ENCODE peak calls at places on chromosomes 11 and 22, in ten cellular contexts. J, L, A, Q, H, C, P, T, K and S are unnamed samples.
A peak's percentile ranks its signal among the peaks of the same experiment; 100 is the strongest.

GRCh38 chr11:19719960-19720359 is 7.3 kb downstream of the NAV2 start:
- DNase-seq in J (no peak), L (no peak), A (no peak), Q (no peak), H (no peak), C (no peak), P (no peak), T (no peak), K (no peak), S (no peak)

GRCh38 chr11:428295-428694 is 13.5 kb upstream of the SIGIRR start:
- DNase-seq in J (no peak), L (no peak), A (no peak), Q (no peak), H (no peak), C (no peak), P (no peak), T (no peak), K (no peak), S (no peak)

GRCh38 chr11:128902515-128903066 is 11.4 kb downstream of the KCNJ5 start:
- DNase-seq in J (no peak), L (peak; percentile 81), A (peak; percentile 67), Q (peak; percentile 41), H (peak; percentile 75), C (peak; percentile 84), P (peak; percentile 14), T (no peak), K (no peak), S (no peak)

GRCh38 chr11:128814856-128815705 is 52.0 kb downstream of the KCNJ1 start:
- DNase-seq in J (peak; percentile 77), L (peak; percentile 86), A (peak; percentile 76), Q (peak; percentile 98), H (peak; percentile 79), C (peak; percentile 83), P (no peak), T (peak; percentile 73), K (no peak), S (peak; percentile 70)

GRCh38 chr11:50267851-50268250 is 235.2 kb downstream of the OR4C45 start:
- DNase-seq in J (no peak), L (no peak), A (no peak), Q (no peak), H (no peak), C (no peak), P (no peak), T (no peak), K (no peak), S (no peak)

GRCh38 chr11:58433638-58434203 is 5.8 kb upstream of the OR5B2 start:
- DNase-seq in J (no peak), L (no peak), A (no peak), Q (no peak), H (no peak), C (no peak), P (no peak), T (no peak), K (peak; percentile 14), S (no peak)

GRCh38 chr11:34075178-34075820 is 23.8 kb downstream of the CAPRIN1 start:
- DNase-seq in J (no peak), L (peak; percentile 77), A (peak; percentile 52), Q (no peak), H (peak; percentile 78), C (peak; percentile 84), P (no peak), T (no peak), K (no peak), S (no peak)

GRCh38 chr11:2086239-2087040 is 52.7 kb downstream of the IGF2 start:
- DNase-seq in J (no peak), L (no peak), A (no peak), Q (no peak), H (no peak), C (no peak), P (no peak), T (no peak), K (no peak), S (no peak)

GRCh38 chr22:39574779-39575551 is 4.4 kb downstream of the CACNA1I start:
- DNase-seq in J (no peak), L (peak; percentile 95), A (peak; percentile 88), Q (no peak), H (peak; percentile 91), C (peak; percentile 94), P (no peak), T (no peak), K (no peak), S (no peak)

DNA sequence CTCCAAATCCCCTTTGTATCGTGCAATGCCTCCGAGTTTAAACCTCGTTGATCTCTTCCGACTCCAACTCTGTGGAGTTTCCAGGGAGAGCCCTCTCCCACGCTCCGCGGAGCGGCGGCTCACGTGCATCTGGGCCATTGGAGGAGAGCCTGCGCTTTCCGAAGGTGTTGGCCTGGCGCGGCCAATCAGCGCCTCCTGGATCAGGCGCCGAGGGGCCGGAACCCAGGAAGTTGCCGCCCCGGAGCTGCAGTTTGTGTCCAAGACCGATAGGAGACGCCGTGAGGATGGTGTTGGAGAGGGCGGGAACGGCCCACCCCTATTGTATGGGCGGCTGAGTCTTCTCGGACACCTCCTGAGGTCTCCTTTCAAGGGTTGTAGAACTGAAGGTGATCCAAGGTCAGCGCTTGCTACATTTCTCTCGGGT is 1.6 kb downstream of the ADAMTS15 start:
- DNase-seq in J (peak; percentile 89), L (peak; percentile 82), A (peak; percentile 74), Q (peak; percentile 98), H (peak; percentile 77), C (peak; percentile 86), P (peak; percentile 84), T (peak; percentile 81), K (no peak), S (peak; percentile 91)
- TF ChIP-seq CTCF in J (peak; percentile 91), L (peak; percentile 76), A (peak; percentile 82), Q (peak; percentile 86), H (peak; percentile 50), C (peak; percentile 86), P (peak; percentile 39), T (peak; percentile 79), K (no peak), S (peak; percentile 83)

GRCh38 chr22:49779226-49779625 is 48.4 kb downstream of the BRD1 start:
- DNase-seq in J (no peak), L (no peak), A (no peak), Q (no peak), H (no peak), C (no peak), P (no peak), T (no peak), K (no peak), S (peak; percentile 8)

GRCh38 chr22:49779853-49780271 is 47.8 kb downstream of the BRD1 start:
- DNase-seq in J (no peak), L (no peak), A (no peak), Q (no peak), H (no peak), C (no peak), P (no peak), T (no peak), K (no peak), S (peak; percentile 23)

GRCh38 chr22:49776891-49777290 is 50.8 kb downstream of the BRD1 start:
- DNase-seq in J (no peak), L (no peak), A (no peak), Q (no peak), H (peak; percentile 67), C (peak; percentile 77), P (no peak), T (no peak), K (no peak), S (no peak)

GRCh38 chr22:49776053-49776511 is 51.6 kb downstream of the BRD1 start:
- DNase-seq in J (no peak), L (no peak), A (no peak), Q (no peak), H (no peak), C (no peak), P (no peak), T (no peak), K (no peak), S (no peak)

GRCh38 chr22:49777569-49778250 is 50.0 kb downstream of the BRD1 start:
- DNase-seq in J (no peak), L (no peak), A (no peak), Q (no peak), H (no peak), C (no peak), P (no peak), T (no peak), K (no peak), S (peak; percentile 10)
- H3K36me3 ChIP-seq in J (peaks cover 76% of the 10 kb centered on the region), L (peaks cover 60% of the 10 kb centered on the region), A (peaks cover 35% of the 10 kb centered on the region), Q (peaks cover 11% of the 10 kb centered on the region), H (peaks cover 2% of the 10 kb centered on the region), C (peaks cover 27% of the 10 kb centered on the region), P (no peaks in the 10 kb centered on the region), T (peaks cover 38% of the 10 kb centered on the region), K (no peaks in the 10 kb centered on the region), S (peaks cover 48% of the 10 kb centered on the region)

DNA sequence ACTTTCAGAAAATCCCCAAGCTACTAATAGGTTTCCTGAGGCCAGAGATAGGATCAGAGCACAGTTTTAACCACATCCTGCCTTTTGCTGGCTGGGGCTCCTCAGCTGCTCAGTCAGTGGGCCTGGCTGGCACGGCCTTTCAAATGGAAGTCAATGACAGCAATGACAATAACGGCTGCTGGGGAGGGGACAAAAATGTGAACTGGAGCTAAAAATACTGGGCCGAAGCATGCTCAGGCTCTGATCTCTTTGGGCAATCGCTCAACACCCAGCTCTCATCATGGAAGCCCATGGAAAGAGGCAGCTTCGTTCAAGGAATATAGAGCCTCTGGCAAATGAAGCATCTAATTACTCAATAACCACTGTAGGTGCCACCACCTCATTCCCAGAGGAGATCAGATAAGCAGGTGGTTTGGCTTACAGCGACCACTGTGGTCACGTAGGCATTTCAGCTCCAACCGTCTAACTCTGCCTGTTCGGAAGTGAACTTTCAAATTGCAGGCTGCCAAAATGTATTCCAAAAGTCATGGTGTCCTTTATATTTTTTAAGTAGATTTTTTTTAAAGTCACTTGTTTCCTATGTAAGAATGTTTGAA is 14.3 kb downstream of the WT1 start:
- DNase-seq in J (no peak), L (no peak), A (no peak), Q (no peak), H (no peak), C (peak; percentile 11), P (no peak), T (no peak), K (peak; percentile 83), S (no peak)
- H3K4me3 ChIP-seq in J (no peak overlapping the region), L (no peak overlapping the region), A (no peak overlapping the region), Q (no peak overlapping the region), H (no peak overlapping the region), C (no peak overlapping the region), P (no peak overlapping the region), T (no peak overlapping the region), K (no peak overlapping the region), S (no peak overlapping the region)

GRCh38 chr22:22148905-22149304 is 95.7 kb upstream of the VPREB1 start:
- DNase-seq in J (no peak), L (no peak), A (no peak), Q (no peak), H (no peak), C (no peak), P (no peak), T (no peak), K (no peak), S (no peak)

GRCh38 chr22:22141031-22141430 is 103.6 kb upstream of the VPREB1 start:
- DNase-seq in J (no peak), L (no peak), A (no peak), Q (no peak), H (no peak), C (no peak), P (no peak), T (no peak), K (no peak), S (no peak)

GRCh38 chr22:22141771-22142591 is 102.6 kb upstream of the VPREB1 start:
- DNase-seq in J (no peak), L (no peak), A (no peak), Q (no peak), H (no peak), C (no peak), P (no peak), T (no peak), K (no peak), S (no peak)

GRCh38 chr22:22143448-22143847 is 101.1 kb upstream of the VPREB1 start:
- DNase-seq in J (no peak), L (no peak), A (no peak), Q (no peak), H (no peak), C (no peak), P (no peak), T (no peak), K (no peak), S (no peak)

GRCh38 chr22:22144858-22145257 is 99.7 kb upstream of the VPREB1 start:
- DNase-seq in J (no peak), L (peak; percentile 24), A (no peak), Q (peak; percentile 36), H (no peak), C (no peak), P (no peak), T (no peak), K (no peak), S (no peak)
- TF ChIP-seq CTCF in J (no peak), L (peak; percentile 41), A (peak; percentile 18), Q (no peak), H (no peak), C (peak; percentile 22), P (no peak), T (no peak), K (no peak), S (no peak)